ENCODE peak calls at places on chromosomes 16 and 17, in six cellular contexts. I is T-cell; S is amygdala; B is central memory CD4-positive, alpha-beta T cell; K is RWPE1; X is NCI-H2081. F is an unnamed sample.

GRCh38 chr16:85416267-85417109 is 196.6 kb upstream of the GSE1 start:
- DNase-seq in I (peak), S (no peak), B (peak), K (peak), X (peak), F (peak)

GRCh38 chr17:76107507-76107906 is 3.9 kb upstream of the EXOC7 start:
- DNase-seq in I (no peak), S (no peak), B (no peak), K (no peak), X (no peak), F (no peak)

GRCh38 chr17:73972901-73973300 is 230.6 kb upstream of the RPL38 start:
- DNase-seq in I (no peak), S (no peak), B (no peak), K (no peak), X (no peak), F (no peak)

GRCh38 chr16:22188595-22189442 is 17.3 kb upstream of the EEF2K start:
- DNase-seq in I (peak), S (peak), B (peak), K (peak), X (peak), F (peak)

GRCh38 chr17:60361889-60362288 is 30.0 kb downstream of the USP32 start:
- DNase-seq in I (no peak), S (no peak), B (no peak), K (no peak), X (no peak), F (no peak)

GRCh38 chr16:73014768-73015167 is 33.2 kb downstream of the ZFHX3 start:
- DNase-seq in I (no peak), S (no peak), B (no peak), K (no peak), X (no peak), F (no peak)

GRCh38 chr16:49089533-49089932 is 192.1 kb downstream of the CBLN1 start:
- DNase-seq in I (no peak), S (no peak), B (no peak), K (no peak), X (no peak), F (no peak)

GRCh38 chr17:82201498-82201910 is 11.1 kb downstream of the CCDC57 start:
- DNase-seq in I (no peak), S (no peak), B (no peak), K (no peak), X (peak), F (peak)

GRCh38 chr17:78529871-78530670 is 47.1 kb downstream of the DNAH17 start:
- DNase-seq in I (no peak), S (peak), B (no peak), K (no peak), X (peak), F (peak)

GRCh38 chr17:29399634-29400033 is 9.5 kb downstream of the TAOK1 start:
- DNase-seq in I (no peak), S (no peak), B (no peak), K (no peak), X (no peak), F (no peak)

GRCh38 chr16:77250395-77250794 is 51.2 kb downstream of the SYCE1L start:
- DNase-seq in I (no peak), S (no peak), B (no peak), K (no peak), X (no peak), F (no peak)

GRCh38 chr16:1923299-1924034 is 5.3 kb upstream of the HS3ST6 start:
- DNase-seq in I (no peak), S (no peak), B (no peak), K (peak), X (no peak), F (no peak)

GRCh38 chr16:87538594-87538993 is 45.8 kb upstream of the ZCCHC14 start:
- DNase-seq in I (no peak), S (no peak), B (no peak), K (no peak), X (no peak), F (no peak)

GRCh38 chr16:50830698-50831097 is 88.8 kb downstream of the CYLD start:
- DNase-seq in I (no peak), S (no peak), B (no peak), K (peak), X (no peak), F (no peak)

GRCh38 chr17:17403899-17404576 is 72.8 kb upstream of the MED9 start:
- DNase-seq in I (peak), S (peak), B (peak), K (no peak), X (peak), F (no peak)

GRCh38 chr16:87956169-87956770 is 5.0 kb downstream of the BANP start:
- DNase-seq in I (peak), S (no peak), B (peak), K (no peak), X (no peak), F (no peak)

GRCh38 chr16:1983544-1984346 is at the start of gene GFER:
- DNase-seq in I (no peak), S (peak), B (peak), K (peak), X (peak), F (peak)

GRCh38 chr17:65074778-65075250 is 18.3 kb upstream of the GNA13 start:
- DNase-seq in I (no peak), S (peak), B (no peak), K (no peak), X (no peak), F (peak)

GRCh38 chr16:88650749-88651275 is at the start of gene CYBA:
- DNase-seq in I (peak), S (peak), B (peak), K (peak), X (peak), F (peak)

GRCh38 chr17:82104797-82105416 is 6.9 kb upstream of the FASN start:
- DNase-seq in I (no peak), S (no peak), B (no peak), K (no peak), X (no peak), F (no peak)

GRCh38 chr17:77510133-77510796 is 369.5 kb downstream of the SEC14L1 start:
- DNase-seq in I (no peak), S (no peak), B (no peak), K (no peak), X (no peak), F (no peak)

GRCh38 chr16:84288902-84289301 is 5.8 kb upstream of the WFDC1 start:
- DNase-seq in I (no peak), S (no peak), B (no peak), K (no peak), X (no peak), F (no peak)

GRCh38 chr16:72992142-72992601 is 55.8 kb downstream of the ZFHX3 start:
- DNase-seq in I (no peak), S (no peak), B (no peak), K (no peak), X (no peak), F (no peak)

GRCh38 chr16:51114369-51114768 is 36.7 kb downstream of the SALL1 start:
- DNase-seq in I (no peak), S (no peak), B (no peak), K (no peak), X (no peak), F (no peak)

GRCh38 chr17:17855976-17856375 is 19.2 kb upstream of the SREBF1 start:
- DNase-seq in I (no peak), S (no peak), B (no peak), K (no peak), X (no peak), F (peak)

GRCh38 chr17:78419970-78420820 is 41.7 kb downstream of the PGS1 start:
- DNase-seq in I (no peak), S (no peak), B (no peak), K (no peak), X (no peak), F (no peak)

GRCh38 chr16:81189100-81189664 is 49.3 kb upstream of the BCO1 start:
- DNase-seq in I (no peak), S (peak), B (no peak), K (no peak), X (no peak), F (peak)

GRCh38 chr17:1878419-1879121 is 48.8 kb downstream of the RPA1 start:
- DNase-seq in I (no peak), S (no peak), B (no peak), K (no peak), X (no peak), F (peak)

F was measured in thyroid gland.